ENCODE peak calls at places on chromosomes 1 and 21, in nine cellular contexts. Q is HL-60, X is WTC11, B is tibial artery, Y is psoas muscle, V is CD14-positive monocyte, O is kidney, K is GM23338, P is type B pancreatic cell. S is an unnamed sample.

GRCh38 chr1:1357871-1358432 is 403 bp downstream of the MXRA8 start:
- DNase-seq in Q (no peak), P (no peak), B (no peak), Y (no peak), K (no peak), O (peak), V (no peak), X (no peak), S (no peak)

GRCh38 chr1:207309775-207310273 is 11.7 kb upstream of the CD55 start:
- DNase-seq in V (no peak), B (no peak), Y (peak), K (peak), Q (peak), X (no peak), P (no peak), O (no peak), S (peak)

GRCh38 chr1:59142663-59143487 is 154.0 kb upstream of the FGGY start:
- DNase-seq in Q (peak), P (no peak), X (no peak), B (no peak), V (no peak), O (no peak), Y (no peak), K (peak), S (peak)

GRCh38 chr1:192086643-192087042 is 71.6 kb upstream of the RGS18 start:
- DNase-seq in K (no peak), X (no peak), B (no peak), Q (no peak), O (no peak), V (no peak), Y (no peak), P (no peak), S (no peak)

GRCh38 chr21:19557046-19557445 is 1153.5 kb upstream of the TMPRSS15 start:
- DNase-seq in B (no peak), Q (no peak), P (no peak), K (no peak), Y (no peak), V (no peak), X (no peak), O (no peak), S (no peak)

GRCh38 chr21:41901099-41901498 is 22.0 kb upstream of the PRDM15 start:
- DNase-seq in X (no peak), Y (no peak), V (peak), O (no peak), K (no peak), Q (no peak), B (no peak), P (no peak), S (no peak)

GRCh38 chr21:41933259-41934079 is 20.3 kb downstream of the C2CD2 start:
- DNase-seq in P (no peak), B (no peak), V (no peak), Q (peak), O (no peak), K (no peak), X (no peak), Y (no peak), S (peak)

GRCh38 chr1:169062152-169062551 is 44.3 kb upstream of the ATP1B1 start:
- DNase-seq in B (no peak), Q (no peak), X (no peak), P (no peak), Y (no peak), O (no peak), K (no peak), V (no peak), S (no peak)

GRCh38 chr1:153790282-153790995 is 15.2 kb downstream of the SLC27A3 start:
- DNase-seq in B (peak), O (peak), V (peak), P (no peak), Q (peak), X (peak), Y (peak), K (no peak), S (peak)

GRCh38 chr21:45011911-45012660 is 62.3 kb upstream of the ADARB1 start:
- DNase-seq in V (peak), X (peak), P (no peak), O (peak), K (peak), Y (peak), Q (no peak), B (peak), S (peak)

GRCh38 chr21:44511938-44512275 is 28.1 kb downstream of the KRTAP10-1 start:
- DNase-seq in K (no peak), O (peak), B (no peak), X (no peak), Q (no peak), V (no peak), P (no peak), Y (peak), S (no peak)

GRCh38 chr1:6205849-6206845 is at the start of gene RNF207:
- DNase-seq in O (peak), X (peak), K (peak), Y (peak), B (no peak), V (no peak), P (peak), Q (no peak), S (peak)

GRCh38 chr1:198604973-198605372 is 33.9 kb upstream of the PTPRC start:
- DNase-seq in V (no peak), Y (no peak), X (no peak), Q (no peak), O (no peak), P (no peak), K (no peak), B (no peak), S (no peak)

GRCh38 chr21:42227909-42228708 is 9.2 kb downstream of the ABCG1 start:
- DNase-seq in Q (peak), V (peak), X (peak), P (no peak), Y (peak), K (peak), O (peak), B (peak), S (peak)

GRCh38 chr1:9494936-9495758 is 44.1 kb upstream of the SLC25A33 start:
- DNase-seq in V (no peak), P (peak), X (peak), B (no peak), Y (peak), K (peak), Q (peak), O (no peak), S (peak)

GRCh38 chr21:33940846-33941245 is 25.2 kb upstream of the ATP5PO start:
- DNase-seq in Y (no peak), K (no peak), P (no peak), V (no peak), X (no peak), Q (no peak), B (no peak), O (no peak), S (peak)

GRCh38 chr21:36499578-36500471 is 19.9 kb upstream of the CLDN14 start:
- DNase-seq in O (peak), P (no peak), B (peak), Y (peak), Q (no peak), K (no peak), V (no peak), X (no peak), S (peak)

GRCh38 chr21:17765207-17765606 is 53.9 kb downstream of the C21orf91 start:
- DNase-seq in O (no peak), P (no peak), K (no peak), Y (no peak), X (no peak), V (no peak), B (no peak), Q (no peak), S (no peak)

GRCh38 chr1:158112994-158113758 is 67.5 kb upstream of the CD1D start:
- DNase-seq in K (peak), O (no peak), X (peak), B (no peak), V (no peak), Q (peak), P (peak), Y (no peak), S (peak)

GRCh38 chr1:101005191-101005590 is 20.4 kb downstream of the DPH5 start:
- DNase-seq in Y (no peak), Q (no peak), B (no peak), K (no peak), V (no peak), O (no peak), P (no peak), X (no peak), S (no peak)

GRCh38 chr1:101193733-101194169 is 43.1 kb upstream of the S1PR1 start:
- DNase-seq in P (no peak), Y (no peak), Q (no peak), X (no peak), K (no peak), O (no peak), B (no peak), V (no peak), S (no peak)

GRCh38 chr1:2113620-2114135 is 63.5 kb downstream of the PRKCZ start:
- DNase-seq in O (peak), Y (no peak), B (no peak), P (no peak), K (no peak), V (peak), X (no peak), Q (no peak), S (no peak)

GRCh38 chr1:236023926-236024565 is 40.8 kb downstream of the NID1 start:
- DNase-seq in B (no peak), X (no peak), Q (no peak), Y (no peak), K (no peak), V (no peak), O (no peak), P (no peak), S (no peak)

GRCh38 chr1:61887076-61887867 is 145.0 kb downstream of the PATJ start:
- DNase-seq in O (no peak), K (no peak), Q (no peak), P (no peak), V (no peak), Y (no peak), X (no peak), B (no peak), S (no peak)

GRCh38 chr1:217048104-217048707 is 325.0 kb upstream of the ESRRG start:
- DNase-seq in Y (no peak), O (no peak), K (peak), X (peak), Q (no peak), V (no peak), P (no peak), B (no peak), S (no peak)

GRCh38 chr1:2252423-2252822 is 24.3 kb downstream of the SKI start:
- DNase-seq in Y (no peak), B (no peak), K (no peak), P (no peak), Q (no peak), V (no peak), O (no peak), X (no peak), S (no peak)

GRCh38 chr21:32916522-32917099 is 109.1 kb upstream of the OLIG2 start:
- DNase-seq in K (peak), Q (no peak), V (no peak), X (no peak), P (no peak), Y (no peak), O (no peak), B (no peak), S (no peak)

GRCh38 chr1:63866085-63866484 is 92.3 kb downstream of the ROR1 start:
- DNase-seq in O (no peak), Q (no peak), X (no peak), V (no peak), K (no peak), P (no peak), B (no peak), Y (no peak), S (peak)

GRCh38 chr21:43269461-43269860 is 100.7 kb downstream of the CRYAA start:
- DNase-seq in O (peak), P (no peak), Y (peak), V (no peak), B (no peak), Q (no peak), X (peak), K (peak), S (no peak)
- TF ChIP-seq CTCF in O (no peak), P (peak), Y (no peak), V (peak), B (no peak), Q (no peak), X (no peak), K (peak), S (peak)

DNA sequence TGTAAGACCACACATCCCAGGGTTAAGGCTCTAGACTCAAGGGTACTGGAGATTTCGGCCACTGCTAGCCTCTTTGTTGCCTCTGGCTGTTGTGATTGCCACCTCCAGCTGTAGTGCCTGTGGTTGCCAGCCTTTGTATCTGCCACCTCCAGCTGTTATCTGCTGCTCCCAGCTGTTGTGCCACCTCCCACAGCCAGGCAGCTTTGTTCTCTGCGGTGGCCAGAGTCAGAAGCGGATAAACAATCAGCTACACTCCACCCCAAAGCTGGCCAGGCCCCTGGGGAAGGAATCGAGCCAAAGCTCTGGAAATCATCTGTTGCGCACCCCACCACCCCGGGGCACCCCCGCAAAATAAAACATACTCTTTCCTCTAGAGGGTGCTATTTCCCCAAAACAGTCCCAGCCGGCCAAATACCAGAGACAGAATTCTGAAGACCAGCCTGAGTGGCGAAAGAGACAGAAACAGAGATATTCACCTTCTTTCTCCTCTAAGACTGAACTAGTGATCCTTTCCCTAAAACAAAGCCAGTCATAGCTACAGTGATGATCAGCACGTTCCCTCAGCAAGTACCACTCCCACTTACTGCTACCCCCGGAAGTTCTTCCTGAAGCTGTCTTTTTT is 14.8 kb upstream of the PIGM start:
- DNase-seq in B (peak), X (peak), V (no peak), Q (peak), K (peak), O (no peak), Y (peak), P (no peak), S (peak)
- TF ChIP-seq CTCF in B (peak), X (peak), V (peak), Q (peak), K (peak), O (peak), Y (peak), P (peak), S (peak)

DNA sequence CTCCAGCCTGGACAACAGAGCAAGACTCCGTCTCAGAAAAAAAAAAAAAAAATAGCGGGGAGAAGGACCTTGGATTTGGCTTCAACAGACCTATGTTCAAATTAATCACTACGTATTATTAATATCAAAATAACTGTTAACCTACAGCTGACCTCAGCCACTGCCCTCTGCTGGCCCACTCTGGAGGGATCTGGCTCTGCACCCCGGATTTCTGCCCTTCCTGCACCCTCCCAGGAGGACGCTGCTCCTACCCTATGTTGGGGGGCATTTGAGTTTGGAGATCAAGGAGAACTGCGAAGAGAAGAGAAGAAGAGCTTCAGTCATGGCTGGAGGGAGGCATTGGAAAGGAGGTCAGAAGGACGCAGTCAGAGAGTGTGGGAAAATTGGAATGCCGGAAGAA is 96.7 kb downstream of the PSMG1 start:
- DNase-seq in X (no peak), Y (no peak), B (no peak), K (no peak), V (no peak), Q (no peak), O (no peak), P (no peak), S (no peak)
- TF ChIP-seq CTCF in X (no peak), Y (peak), B (no peak), K (peak), V (peak), Q (no peak), O (peak), P (peak), S (peak)

DNA sequence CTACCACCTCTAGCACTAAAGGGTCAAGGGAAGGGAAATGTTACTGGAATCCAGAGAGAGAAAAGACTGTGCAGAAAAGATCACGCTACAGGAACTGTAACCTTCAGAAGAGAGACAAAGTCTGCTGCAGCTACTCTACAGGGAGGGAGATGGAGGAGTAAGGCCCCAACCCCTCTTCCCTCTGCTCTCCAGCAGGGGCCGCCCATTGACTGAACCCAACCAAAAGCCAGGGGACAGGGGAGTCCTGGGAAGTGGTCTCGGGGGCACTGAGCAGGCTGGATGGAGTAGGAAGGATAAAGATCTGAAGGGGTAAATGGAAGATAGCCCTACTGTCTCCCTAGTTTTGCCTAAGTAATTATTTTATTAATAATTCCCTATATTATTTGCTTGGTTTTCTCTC is 72.8 kb upstream of the NR5A2 start:
- DNase-seq in Q (no peak), O (no peak), B (no peak), P (no peak), K (peak), V (no peak), Y (no peak), X (peak), S (no peak)
- TF ChIP-seq CTCF in Q (no peak), O (no peak), B (no peak), P (peak), K (peak), V (no peak), Y (no peak), X (peak), S (peak)

GRCh38 chr1:45009956-45010854 is 919 bp downstream of the HECTD3 start:
- DNase-seq in Q (no peak), O (no peak), K (peak), Y (no peak), P (peak), B (no peak), X (no peak), V (no peak), S (no peak)
- TF ChIP-seq CTCF in Q (no peak), O (no peak), K (no peak), Y (no peak), P (no peak), B (no peak), X (no peak), V (no peak), S (no peak)

GRCh38 chr1:160607051-160608032 is 28.0 kb upstream of the CD84 start:
- DNase-seq in B (no peak), K (peak), Q (peak), Y (no peak), V (peak), O (no peak), X (peak), P (no peak), S (peak)
- TF ChIP-seq CTCF in B (no peak), K (peak), Q (peak), Y (peak), V (peak), O (peak), X (peak), P (peak), S (peak)

GRCh38 chr1:3473381-3473844 is 18.9 kb downstream of the ARHGEF16 start:
- DNase-seq in P (no peak), Q (no peak), V (no peak), Y (peak), B (no peak), X (no peak), O (peak), K (no peak), S (peak)

GRCh38 chr1:3471356-3472087 is 17.1 kb downstream of the ARHGEF16 start:
- DNase-seq in P (no peak), Q (no peak), X (peak), Y (peak), B (no peak), K (peak), O (peak), V (no peak), S (peak)

GRCh38 chr1:3470650-3471355 is 16.3 kb downstream of the ARHGEF16 start:
- DNase-seq in B (no peak), V (no peak), X (peak), Q (no peak), Y (peak), O (peak), K (no peak), P (no peak), S (no peak)

GRCh38 chr1:3472906-3473305 is 18.4 kb downstream of the ARHGEF16 start:
- DNase-seq in V (no peak), Q (no peak), O (peak), X (no peak), K (no peak), P (no peak), Y (peak), B (no peak), S (no peak)

DNA sequence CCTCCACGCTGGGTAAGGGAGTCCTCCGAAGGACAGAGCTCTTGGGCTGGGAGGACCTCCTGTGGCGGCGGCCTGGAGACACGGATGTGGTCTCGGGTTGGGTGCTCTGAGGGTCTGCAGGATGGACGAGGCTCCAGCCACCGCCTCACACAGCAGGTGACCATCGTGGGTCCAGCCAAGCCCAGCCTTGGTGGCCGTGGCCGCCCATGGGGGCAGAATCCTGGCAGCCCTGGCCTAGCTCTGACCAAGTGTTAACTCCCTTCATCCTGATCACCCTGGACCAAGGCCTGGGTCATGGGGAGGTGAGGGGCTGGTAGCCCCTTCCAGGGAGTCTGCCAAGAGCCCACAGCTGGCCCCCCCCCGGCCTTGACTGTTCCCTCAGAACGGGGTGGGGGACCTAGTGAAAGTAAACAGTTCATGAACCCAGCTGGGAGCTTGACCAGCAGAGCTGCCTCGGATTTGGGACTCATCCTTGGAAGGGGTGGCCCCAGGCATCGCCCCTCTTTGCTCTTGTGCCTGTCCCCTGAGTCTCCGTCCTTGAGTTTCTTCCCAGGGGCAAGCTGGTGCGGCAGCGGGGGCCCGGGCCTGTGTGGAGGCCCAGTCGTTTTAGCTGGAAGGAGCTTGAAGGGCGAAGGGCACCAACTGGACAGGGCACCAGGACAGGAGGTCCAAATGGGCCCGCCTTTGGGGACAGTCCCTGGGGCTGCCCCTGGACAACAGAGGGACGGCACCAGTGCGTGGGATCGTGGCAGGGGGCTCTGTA is 17.8 kb downstream of the ARHGEF16 start:
- DNase-seq in P (no peak), O (peak), X (no peak), Q (no peak), K (no peak), Y (peak), V (no peak), B (no peak), S (no peak)
- TF ChIP-seq CTCF in P (peak), O (no peak), X (no peak), Q (no peak), K (no peak), Y (no peak), V (no peak), B (no peak), S (no peak)

GRCh38 chr1:234605983-234606730 is 3.8 kb downstream of the IRF2BP2 start:
- DNase-seq in Q (peak), V (no peak), X (no peak), K (no peak), B (no peak), O (no peak), P (no peak), Y (peak), S (peak)
- TF ChIP-seq CTCF in Q (no peak), V (no peak), X (no peak), K (no peak), B (no peak), O (peak), P (no peak), Y (peak), S (peak)

DNA sequence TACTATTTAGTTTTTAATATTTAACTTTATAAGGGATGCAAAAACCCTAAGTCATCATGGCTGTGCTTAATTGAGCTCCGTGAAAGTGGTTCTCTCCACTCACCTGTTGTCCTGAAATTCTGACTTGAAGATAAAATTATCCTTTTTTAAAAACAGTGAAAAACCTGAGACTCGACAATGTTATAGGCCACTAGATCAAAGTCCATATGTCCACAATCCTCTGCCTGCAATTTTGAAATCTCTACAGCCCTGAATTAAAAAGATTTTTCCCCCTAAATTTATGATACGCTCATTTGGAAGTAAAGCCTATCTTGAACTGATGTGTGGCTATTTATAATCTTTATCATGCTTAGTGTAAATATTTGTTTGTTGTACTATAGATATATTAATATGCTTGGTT is 18.7 kb downstream of the OSBPL9 start:
- DNase-seq in P (no peak), Y (no peak), V (no peak), B (no peak), X (no peak), K (no peak), O (no peak), Q (no peak), S (no peak)
- TF ChIP-seq CTCF in P (no peak), Y (no peak), V (no peak), B (no peak), X (no peak), K (no peak), O (no peak), Q (no peak), S (no peak)